ENCODE peak calls at places on chromosomes 11 and 22, in nine cellular contexts. One of them, this sample, is unnamed.

GRCh38 chr22:19710769-19711106 is 3.6 kb upstream of the SEPTIN5 start:
- DNase-seq in skeletal muscle cell: no peak
- DNase-seq in Kasumi-1: no peak
- DNase-seq in testis: no peak
- DNase-seq in lung microvascular endothelial cell: no peak
- DNase-seq in vagina: no peak
- DNase-seq in OCI-M1: no peak
- DNase-seq in AG08395: no peak
- DNase-seq in NCI-H1930: no peak
- DNase-seq in this sample: no peak

GRCh38 chr11:75445315-75445953 is 12.4 kb upstream of the KLHL35 start:
- DNase-seq in AG08395: peak
- DNase-seq in lung microvascular endothelial cell: peak
- DNase-seq in vagina: no peak
- DNase-seq in Kasumi-1: peak
- DNase-seq in skeletal muscle cell: no peak
- DNase-seq in OCI-M1: peak
- DNase-seq in testis: peak
- DNase-seq in NCI-H1930: no peak
- DNase-seq in this sample: peak

GRCh38 chr11:11983427-11983826 is 25.0 kb downstream of the DKK3 start:
- DNase-seq in OCI-M1: no peak
- DNase-seq in skeletal muscle cell: no peak
- DNase-seq in testis: no peak
- DNase-seq in Kasumi-1: no peak
- DNase-seq in NCI-H1930: no peak
- DNase-seq in lung microvascular endothelial cell: no peak
- DNase-seq in AG08395: no peak
- DNase-seq in vagina: no peak
- DNase-seq in this sample: no peak

GRCh38 chr11:17547051-17547577 is at the start of gene OTOG:
- DNase-seq in OCI-M1: no peak
- DNase-seq in AG08395: no peak
- DNase-seq in vagina: no peak
- DNase-seq in lung microvascular endothelial cell: no peak
- DNase-seq in NCI-H1930: no peak
- DNase-seq in testis: no peak
- DNase-seq in Kasumi-1: no peak
- DNase-seq in skeletal muscle cell: no peak
- DNase-seq in this sample: no peak

GRCh38 chr22:19142394-19142793 is 2.1 kb downstream of the ESS2 start:
- DNase-seq in AG08395: no peak
- DNase-seq in skeletal muscle cell: no peak
- DNase-seq in vagina: no peak
- DNase-seq in lung microvascular endothelial cell: no peak
- DNase-seq in testis: no peak
- DNase-seq in Kasumi-1: no peak
- DNase-seq in NCI-H1930: no peak
- DNase-seq in OCI-M1: no peak
- DNase-seq in this sample: no peak

GRCh38 chr11:40228671-40229070 is 1230.8 kb downstream of the LRRC4C start:
- DNase-seq in AG08395: no peak
- DNase-seq in lung microvascular endothelial cell: no peak
- DNase-seq in skeletal muscle cell: no peak
- DNase-seq in testis: no peak
- DNase-seq in OCI-M1: no peak
- DNase-seq in NCI-H1930: no peak
- DNase-seq in vagina: no peak
- DNase-seq in Kasumi-1: no peak
- DNase-seq in this sample: no peak

GRCh38 chr22:45207533-45207932 is 33.2 kb downstream of the KIAA0930 start:
- DNase-seq in AG08395: no peak
- DNase-seq in skeletal muscle cell: no peak
- DNase-seq in OCI-M1: no peak
- DNase-seq in testis: no peak
- DNase-seq in Kasumi-1: no peak
- DNase-seq in lung microvascular endothelial cell: no peak
- DNase-seq in vagina: no peak
- DNase-seq in NCI-H1930: no peak
- DNase-seq in this sample: no peak

GRCh38 chr11:32365192-32365591 is 70.1 kb downstream of the WT1 start:
- DNase-seq in AG08395: no peak
- DNase-seq in vagina: no peak
- DNase-seq in lung microvascular endothelial cell: no peak
- DNase-seq in OCI-M1: no peak
- DNase-seq in testis: no peak
- DNase-seq in Kasumi-1: no peak
- DNase-seq in NCI-H1930: no peak
- DNase-seq in skeletal muscle cell: no peak
- DNase-seq in this sample: no peak

GRCh38 chr11:72411623-72412532 is 22.5 kb downstream of the CLPB start:
- DNase-seq in vagina: no peak
- DNase-seq in lung microvascular endothelial cell: no peak
- DNase-seq in testis: peak
- DNase-seq in NCI-H1930: no peak
- DNase-seq in skeletal muscle cell: no peak
- DNase-seq in OCI-M1: peak
- DNase-seq in Kasumi-1: peak
- DNase-seq in AG08395: no peak
- DNase-seq in this sample: peak

GRCh38 chr11:12177739-12178338 is 67.4 kb downstream of the MICAL2 start:
- DNase-seq in NCI-H1930: no peak
- DNase-seq in skeletal muscle cell: no peak
- DNase-seq in lung microvascular endothelial cell: no peak
- DNase-seq in Kasumi-1: no peak
- DNase-seq in testis: no peak
- DNase-seq in AG08395: no peak
- DNase-seq in vagina: no peak
- DNase-seq in OCI-M1: peak
- DNase-seq in this sample: no peak

GRCh38 chr11:44602810-44603410 is 37.4 kb downstream of the CD82 start:
- DNase-seq in testis: no peak
- DNase-seq in NCI-H1930: no peak
- DNase-seq in lung microvascular endothelial cell: no peak
- DNase-seq in Kasumi-1: no peak
- DNase-seq in OCI-M1: no peak
- DNase-seq in skeletal muscle cell: no peak
- DNase-seq in AG08395: no peak
- DNase-seq in vagina: no peak
- DNase-seq in this sample: no peak

GRCh38 chr22:23240639-23241389 is 60.5 kb downstream of the BCR start:
- DNase-seq in vagina: no peak
- DNase-seq in AG08395: no peak
- DNase-seq in NCI-H1930: no peak
- DNase-seq in Kasumi-1: peak
- DNase-seq in lung microvascular endothelial cell: peak
- DNase-seq in testis: no peak
- DNase-seq in skeletal muscle cell: no peak
- DNase-seq in OCI-M1: peak
- DNase-seq in this sample: no peak

GRCh38 chr11:16081756-16082531 is 274.4 kb downstream of the SOX6 start:
- DNase-seq in skeletal muscle cell: no peak
- DNase-seq in OCI-M1: no peak
- DNase-seq in Kasumi-1: no peak
- DNase-seq in testis: no peak
- DNase-seq in AG08395: no peak
- DNase-seq in vagina: no peak
- DNase-seq in lung microvascular endothelial cell: no peak
- DNase-seq in NCI-H1930: no peak
- DNase-seq in this sample: no peak

GRCh38 chr11:111207213-111207612 is 38.3 kb upstream of the POU2AF2 start:
- DNase-seq in testis: no peak
- DNase-seq in lung microvascular endothelial cell: no peak
- DNase-seq in Kasumi-1: no peak
- DNase-seq in OCI-M1: no peak
- DNase-seq in AG08395: no peak
- DNase-seq in skeletal muscle cell: no peak
- DNase-seq in NCI-H1930: no peak
- DNase-seq in vagina: no peak
- DNase-seq in this sample: no peak

GRCh38 chr11:92739020-92739419 is 230.4 kb upstream of the MTNR1B start:
- DNase-seq in Kasumi-1: no peak
- DNase-seq in vagina: no peak
- DNase-seq in testis: peak
- DNase-seq in AG08395: no peak
- DNase-seq in OCI-M1: peak
- DNase-seq in NCI-H1930: no peak
- DNase-seq in skeletal muscle cell: peak
- DNase-seq in lung microvascular endothelial cell: no peak
- DNase-seq in this sample: peak

GRCh38 chr11:5291207-5291838 is 10.4 kb downstream of the OR51B4 start:
- DNase-seq in skeletal muscle cell: no peak
- DNase-seq in vagina: no peak
- DNase-seq in AG08395: peak
- DNase-seq in lung microvascular endothelial cell: peak
- DNase-seq in Kasumi-1: no peak
- DNase-seq in testis: no peak
- DNase-seq in NCI-H1930: peak
- DNase-seq in OCI-M1: peak
- DNase-seq in this sample: no peak

GRCh38 chr11:36057372-36058045 is 113.6 kb downstream of the LDLRAD3 start:
- DNase-seq in lung microvascular endothelial cell: peak
- DNase-seq in testis: no peak
- DNase-seq in NCI-H1930: no peak
- DNase-seq in AG08395: no peak
- DNase-seq in OCI-M1: no peak
- DNase-seq in Kasumi-1: no peak
- DNase-seq in vagina: no peak
- DNase-seq in skeletal muscle cell: peak
- DNase-seq in this sample: peak

GRCh38 chr22:26702906-26703830 is 45.8 kb downstream of the MIAT start:
- DNase-seq in AG08395: no peak
- DNase-seq in testis: no peak
- DNase-seq in OCI-M1: no peak
- DNase-seq in Kasumi-1: no peak
- DNase-seq in vagina: no peak
- DNase-seq in lung microvascular endothelial cell: no peak
- DNase-seq in NCI-H1930: no peak
- DNase-seq in skeletal muscle cell: peak
- DNase-seq in this sample: no peak

GRCh38 chr11:117525866-117526265 is 198.2 kb downstream of the CEP164 start:
- DNase-seq in NCI-H1930: no peak
- DNase-seq in skeletal muscle cell: no peak
- DNase-seq in vagina: no peak
- DNase-seq in AG08395: no peak
- DNase-seq in Kasumi-1: no peak
- DNase-seq in lung microvascular endothelial cell: no peak
- DNase-seq in OCI-M1: no peak
- DNase-seq in testis: no peak
- DNase-seq in this sample: no peak

GRCh38 chr11:112999518-112999917 is 38.3 kb downstream of the NCAM1 start:
- DNase-seq in lung microvascular endothelial cell: no peak
- DNase-seq in Kasumi-1: no peak
- DNase-seq in OCI-M1: no peak
- DNase-seq in testis: no peak
- DNase-seq in AG08395: no peak
- DNase-seq in vagina: no peak
- DNase-seq in NCI-H1930: peak
- DNase-seq in skeletal muscle cell: no peak
- DNase-seq in this sample: no peak

GRCh38 chr22:32904044-32904443 is 102.5 kb downstream of the TIMP3 start:
- DNase-seq in vagina: no peak
- DNase-seq in testis: peak
- DNase-seq in NCI-H1930: peak
- DNase-seq in lung microvascular endothelial cell: peak
- DNase-seq in Kasumi-1: no peak
- DNase-seq in AG08395: peak
- DNase-seq in skeletal muscle cell: no peak
- DNase-seq in OCI-M1: peak
- DNase-seq in this sample: peak

GRCh38 chr22:25060522-25061071 is 108.1 kb downstream of the KIAA1671 start:
- DNase-seq in vagina: no peak
- DNase-seq in skeletal muscle cell: no peak
- DNase-seq in OCI-M1: no peak
- DNase-seq in Kasumi-1: no peak
- DNase-seq in AG08395: no peak
- DNase-seq in NCI-H1930: no peak
- DNase-seq in lung microvascular endothelial cell: peak
- DNase-seq in testis: no peak
- DNase-seq in this sample: no peak

GRCh38 chr11:70005107-70005818 is 72.9 kb upstream of the ANO1 start:
- DNase-seq in OCI-M1: no peak
- DNase-seq in AG08395: peak
- DNase-seq in skeletal muscle cell: no peak
- DNase-seq in Kasumi-1: no peak
- DNase-seq in NCI-H1930: no peak
- DNase-seq in lung microvascular endothelial cell: peak
- DNase-seq in vagina: no peak
- DNase-seq in testis: no peak
- DNase-seq in this sample: no peak

GRCh38 chr11:37449146-37449545 is 851.1 kb upstream of the RAG2 start:
- DNase-seq in testis: no peak
- DNase-seq in skeletal muscle cell: peak
- DNase-seq in NCI-H1930: no peak
- DNase-seq in OCI-M1: peak
- DNase-seq in lung microvascular endothelial cell: no peak
- DNase-seq in Kasumi-1: peak
- DNase-seq in vagina: no peak
- DNase-seq in AG08395: no peak
- DNase-seq in this sample: no peak

GRCh38 chr11:44305643-44306468 is 4.1 kb downstream of the ALX4 start:
- DNase-seq in AG08395: no peak
- DNase-seq in lung microvascular endothelial cell: peak
- DNase-seq in testis: no peak
- DNase-seq in skeletal muscle cell: no peak
- DNase-seq in OCI-M1: peak
- DNase-seq in Kasumi-1: no peak
- DNase-seq in NCI-H1930: no peak
- DNase-seq in vagina: no peak
- DNase-seq in this sample: no peak

GRCh38 chr11:126032374-126032773 is 30.3 kb downstream of the CDON start:
- DNase-seq in lung microvascular endothelial cell: no peak
- DNase-seq in testis: no peak
- DNase-seq in NCI-H1930: no peak
- DNase-seq in OCI-M1: no peak
- DNase-seq in AG08395: no peak
- DNase-seq in Kasumi-1: no peak
- DNase-seq in skeletal muscle cell: no peak
- DNase-seq in vagina: no peak
- DNase-seq in this sample: no peak

GRCh38 chr11:8341966-8342365 is 78.3 kb upstream of the LMO1 start:
- DNase-seq in vagina: no peak
- DNase-seq in AG08395: no peak
- DNase-seq in lung microvascular endothelial cell: no peak
- DNase-seq in skeletal muscle cell: no peak
- DNase-seq in testis: no peak
- DNase-seq in Kasumi-1: no peak
- DNase-seq in OCI-M1: no peak
- DNase-seq in NCI-H1930: no peak
- DNase-seq in this sample: no peak

GRCh38 chr11:35145249-35145648 is 6.3 kb downstream of the CD44 start:
- DNase-seq in Kasumi-1: no peak
- DNase-seq in vagina: no peak
- DNase-seq in skeletal muscle cell: no peak
- DNase-seq in lung microvascular endothelial cell: no peak
- DNase-seq in testis: no peak
- DNase-seq in OCI-M1: peak
- DNase-seq in AG08395: peak
- DNase-seq in NCI-H1930: no peak
- DNase-seq in this sample: no peak

GRCh38 chr11:44619931-44620725 is 54.7 kb downstream of the CD82 start:
- DNase-seq in AG08395: no peak
- DNase-seq in NCI-H1930: no peak
- DNase-seq in testis: no peak
- DNase-seq in lung microvascular endothelial cell: no peak
- DNase-seq in skeletal muscle cell: no peak
- DNase-seq in vagina: peak
- DNase-seq in OCI-M1: no peak
- DNase-seq in Kasumi-1: no peak
- DNase-seq in this sample: no peak

GRCh38 chr22:30695871-30696655 is 1.4 kb downstream of the OSBP2 start:
- DNase-seq in NCI-H1930: no peak
- DNase-seq in vagina: no peak
- DNase-seq in OCI-M1: no peak
- DNase-seq in Kasumi-1: no peak
- DNase-seq in AG08395: peak
- DNase-seq in skeletal muscle cell: no peak
- DNase-seq in testis: no peak
- DNase-seq in lung microvascular endothelial cell: no peak
- DNase-seq in this sample: no peak

GRCh38 chr22:38310518-38311330 is 6.5 kb downstream of the CSNK1E start:
- DNase-seq in Kasumi-1: no peak
- DNase-seq in testis: no peak
- DNase-seq in skeletal muscle cell: no peak
- DNase-seq in lung microvascular endothelial cell: no peak
- DNase-seq in AG08395: no peak
- DNase-seq in vagina: no peak
- DNase-seq in OCI-M1: no peak
- DNase-seq in NCI-H1930: no peak
- DNase-seq in this sample: no peak

This sample was measured in adrenal gland.